ENCODE peak calls at places on chromosome 16, in ten cellular contexts. M is upper lobe of right lung; Z is lower lobe of right lung; H is transverse colon; R is fibroblast of lung; G is uterus; C is effector memory CD4-positive, alpha-beta T cell; L is hepatocyte; V is psoas muscle; Y is Peyer's patch. F is an unnamed sample.

GRCh38 chr16:21301168-21301894 is 23.2 kb upstream of the CRYM start:
- DNase-seq in L (peak; percentile 85), H (peak; percentile 92), V (peak; percentile 63), M (peak; percentile 88), R (peak; percentile 65), Z (peak; percentile 82), Y (peak; percentile 84), G (peak; percentile 70), C (no peak), F (peak; percentile 81)

GRCh38 chr16:25747160-25747758 is 55.5 kb downstream of the HS3ST4 start:
- DNase-seq in V (no peak), Z (no peak), Y (no peak), L (peak; percentile 41), M (no peak), R (no peak), G (no peak), H (no peak), C (no peak), F (no peak)

GRCh38 chr16:30521873-30522641 is 4.3 kb downstream of the ZNF768 start:
- DNase-seq in Y (no peak), C (no peak), G (no peak), H (peak; percentile 40), M (no peak), L (peak; percentile 71), Z (no peak), R (no peak), V (no peak), F (no peak)

GRCh38 chr16:3017806-3018506 is at the start of gene CLDN6:
- DNase-seq in C (no peak), M (no peak), G (no peak), V (no peak), Y (no peak), L (peak; percentile 94), H (peak; percentile 32), R (no peak), Z (no peak), F (no peak)

GRCh38 chr16:70703041-70703834 is 17.4 kb upstream of the MTSS2 start:
- DNase-seq in Z (no peak), V (peak; percentile 75), R (peak; percentile 93), L (peak; percentile 71), C (no peak), Y (no peak), H (peak; percentile 47), G (peak; percentile 70), M (no peak), F (peak; percentile 96)

GRCh38 chr16:83215417-83216001 is 588.7 kb downstream of the CDH13 start:
- DNase-seq in Y (no peak), Z (no peak), H (peak; percentile 37), C (peak; percentile 5), R (peak; percentile 17), M (no peak), V (no peak), L (peak; percentile 67), G (no peak), F (no peak)

GRCh38 chr16:70523621-70524405 is at the start of gene SF3B3:
- DNase-seq in L (peak; percentile 71), H (peak; percentile 72), R (no peak), Z (peak; percentile 77), C (peak; percentile 70), Y (peak; percentile 70), V (peak; percentile 72), G (peak; percentile 64), M (peak; percentile 82), F (peak; percentile 57)

GRCh38 chr16:80591071-80591935 is 50.5 kb downstream of the DYNLRB2 start:
- DNase-seq in Z (no peak), H (no peak), M (no peak), Y (no peak), R (no peak), C (no peak), L (no peak), V (no peak), G (no peak), F (no peak)

GRCh38 chr16:17461951-17462729 is 8.6 kb downstream of the XYLT1 start:
- DNase-seq in V (no peak), L (no peak), M (no peak), R (no peak), G (no peak), Z (no peak), H (peak; percentile 38), C (no peak), Y (peak; percentile 69), F (no peak)
- H3K4me1 ChIP-seq in V (no peaks in the 10 kb centered on the region), L (peaks cover 21% of the 10 kb centered on the region), M (peaks cover 4% of the 10 kb centered on the region), R (peaks cover 4% of the 10 kb centered on the region), G (no peaks in the 10 kb centered on the region), Z (peaks cover under 1% of the 10 kb centered on the region), H (no peaks in the 10 kb centered on the region), C (peaks cover 5% of the 10 kb centered on the region), Y (peaks cover 8% of the 10 kb centered on the region), F (peaks cover 20% of the 10 kb centered on the region)

GRCh38 chr16:89883346-89884040 is 10.1 kb downstream of the TCF25 start:
- DNase-seq in R (no peak), C (no peak), G (no peak), V (no peak), M (no peak), L (no peak), Z (no peak), H (no peak), Y (no peak), F (no peak)

GRCh38 chr16:89887243-89887642 is 13.9 kb downstream of the TCF25 start:
- DNase-seq in Y (no peak), G (no peak), H (no peak), Z (no peak), R (no peak), M (no peak), C (no peak), V (no peak), L (no peak), F (no peak)

GRCh38 chr16:89884041-89884421 is 10.6 kb downstream of the TCF25 start:
- DNase-seq in R (no peak), V (no peak), G (no peak), M (no peak), Y (no peak), C (no peak), L (no peak), H (no peak), Z (no peak), F (no peak)

GRCh38 chr16:89880477-89881367 is 7.3 kb downstream of the TCF25 start:
- DNase-seq in M (no peak), Y (no peak), H (no peak), Z (no peak), L (no peak), V (no peak), G (no peak), R (no peak), C (no peak), F (no peak)

DNA sequence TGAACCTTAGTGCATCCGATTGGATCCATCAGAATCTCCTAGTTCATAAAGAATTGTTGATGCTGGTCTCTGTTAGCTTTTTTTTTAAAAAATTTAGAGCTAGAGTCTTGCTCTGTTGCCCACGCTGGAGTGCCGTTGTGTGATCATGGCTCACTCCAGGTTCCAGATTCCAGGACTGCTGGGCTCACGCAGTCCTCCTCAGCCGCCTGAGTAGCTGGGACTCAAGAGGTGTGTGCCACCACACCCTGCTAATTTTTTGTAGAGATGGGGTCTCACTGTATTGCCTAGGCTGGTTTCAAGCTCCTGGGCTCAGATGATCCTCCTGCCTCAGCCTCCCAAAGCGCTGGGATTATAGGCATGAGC is 8.0 kb downstream of the TCF25 start:
- DNase-seq in L (no peak), Y (no peak), R (no peak), Z (no peak), C (no peak), H (no peak), V (no peak), M (no peak), G (no peak), F (no peak)
- H3K27ac ChIP-seq in L (no peak overlapping the region), Y (no peak overlapping the region), R (no peak overlapping the region), Z (no peak overlapping the region), C (no peak overlapping the region), H (no peak overlapping the region), V (no peak overlapping the region), M (no peak overlapping the region), G (no peak overlapping the region), F (no peak overlapping the region)

DNA sequence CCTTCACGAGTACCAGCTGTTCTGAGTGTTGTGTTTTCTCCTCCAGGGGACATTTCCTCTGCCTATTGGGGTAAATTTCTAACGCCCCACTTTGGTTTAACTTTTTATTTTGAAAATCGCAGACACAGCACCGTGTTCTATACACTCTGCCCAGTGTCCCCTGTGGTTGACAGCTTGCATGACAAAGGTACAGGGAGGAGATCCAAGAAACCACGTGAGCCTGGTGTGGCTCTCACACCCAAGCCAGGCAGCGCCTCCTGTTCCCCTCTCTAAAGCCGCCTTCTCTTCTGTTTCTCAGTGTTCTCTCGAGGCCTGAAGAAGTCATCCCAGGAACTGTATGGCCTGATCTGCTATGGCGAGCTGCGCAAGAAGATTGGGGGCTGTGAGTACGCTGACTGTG is 25.4 kb downstream of the CRAMP1 start:
- DNase-seq in M (no peak), R (no peak), H (no peak), V (no peak), Y (no peak), L (no peak), C (no peak), G (no peak), Z (no peak), F (no peak)
- H3K4me3 ChIP-seq in M (no peak overlapping the region), R (no peak overlapping the region), H (no peak overlapping the region), V (no peak overlapping the region), Y (no peak overlapping the region), L (no peak overlapping the region), C (no peak overlapping the region), G (no peak overlapping the region), Z (no peak overlapping the region), F (no peak overlapping the region)

GRCh38 chr16:56609463-56609921 is 1.1 kb downstream of the MT2A start:
- DNase-seq in Z (peak; percentile 82), L (peak; percentile 72), R (peak; percentile 85), H (peak; percentile 86), M (no peak), G (no peak), C (peak; percentile 62), V (peak; percentile 57), Y (peak; percentile 86), F (peak; percentile 85)

GRCh38 chr16:56610017-56610608 is 1.7 kb downstream of the MT2A start:
- DNase-seq in G (peak; percentile 40), C (peak; percentile 47), Y (peak; percentile 58), V (peak; percentile 74), H (peak; percentile 52), Z (peak; percentile 81), L (peak; percentile 49), R (peak; percentile 96), M (peak; percentile 82), F (peak; percentile 85)

GRCh38 chr16:56608876-56609462 is 585 bp downstream of the MT2A start:
- DNase-seq in L (no peak), G (no peak), H (no peak), C (no peak), R (no peak), V (peak; percentile 34), M (no peak), Y (no peak), Z (no peak), F (peak; percentile 71)

GRCh38 chr16:56611281-56611833 is 3.0 kb downstream of the MT2A start:
- DNase-seq in L (no peak), M (no peak), G (peak; percentile 46), R (peak; percentile 49), V (peak; percentile 84), Z (no peak), Y (no peak), H (no peak), C (no peak), F (peak; percentile 83)

DNA sequence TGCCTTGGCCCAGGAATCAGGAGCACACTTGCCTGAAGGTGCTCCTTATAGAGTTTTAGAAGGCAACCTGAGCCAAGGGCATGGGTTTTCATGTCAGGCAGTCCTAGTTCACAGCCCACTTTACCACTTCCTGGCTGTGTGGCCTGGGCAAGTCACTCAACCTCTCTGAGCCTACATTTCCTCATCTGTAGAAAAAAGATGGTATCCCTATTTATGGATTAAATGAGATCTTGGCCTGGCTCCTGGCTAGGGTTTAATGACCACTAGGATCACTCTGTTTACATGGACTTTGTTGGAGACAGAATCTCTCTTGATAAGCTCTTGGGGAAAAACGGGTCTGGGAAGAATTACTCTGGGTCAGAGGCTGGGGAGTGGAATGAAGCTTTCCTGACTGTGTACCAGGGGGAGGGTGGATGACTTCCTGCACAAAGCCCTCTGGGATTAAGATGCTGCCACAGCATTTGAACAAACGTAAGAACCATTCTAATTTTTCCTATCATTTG is 2.3 kb downstream of the MT2A start:
- DNase-seq in R (peak; percentile 27), G (no peak), V (no peak), H (no peak), C (no peak), Y (no peak), M (no peak), Z (no peak), L (peak; percentile 41), F (no peak)
- H3K4me1 ChIP-seq in R (peaks cover 48% of the 10 kb centered on the region), G (peaks cover 7% of the 10 kb centered on the region), V (peaks cover 50% of the 10 kb centered on the region), H (peaks cover 6% of the 10 kb centered on the region), C (peaks cover 36% of the 10 kb centered on the region), Y (peaks cover 4% of the 10 kb centered on the region), M (peaks cover 39% of the 10 kb centered on the region), Z (peaks cover 49% of the 10 kb centered on the region), L (peaks cover 26% of the 10 kb centered on the region), F (peaks cover 41% of the 10 kb centered on the region)